ENCODE peak calls at places on chromosomes 5 and 9, in eight cellular contexts. L, E, B, Q, A, S, K and N are unnamed samples.

GRCh38 chr9:115673599-115673998 is 480.0 kb upstream of the PAPPA start:
- ATAC-seq in E (no peak), A (no peak), L (no peak), Q (no peak), S (no peak), B (no peak), K (no peak), N (peak; percentile 46)

GRCh38 chr5:10138385-10139057 is 111.2 kb downstream of the ATPSCKMT start:
- ATAC-seq in A (no peak), E (no peak), B (no peak), S (no peak), Q (no peak), K (no peak), L (no peak), N (peak; percentile 41)

GRCh38 chr9:35790025-35790384 is 1.4 kb upstream of the NPR2 start:
- ATAC-seq in L (no peak), S (no peak), K (no peak), A (no peak), E (no peak), B (peak; percentile 18), Q (peak; percentile 17), N (no peak)

GRCh38 chr5:82365026-82365425 is 86.9 kb upstream of the RPS23 start:
- ATAC-seq in Q (no peak), K (peak; percentile 32), E (no peak), L (no peak), B (no peak), S (no peak), A (no peak), N (no peak)

GRCh38 chr5:17329566-17329965 is 112.1 kb downstream of the BASP1 start:
- ATAC-seq in Q (no peak), S (no peak), B (no peak), K (no peak), E (no peak), A (no peak), L (no peak), N (no peak)

GRCh38 chr5:76040806-76041205 is 42.4 kb upstream of the SV2C start:
- ATAC-seq in K (no peak), S (no peak), E (peak; percentile 71), L (no peak), Q (no peak), B (no peak), A (no peak), N (no peak)

GRCh38 chr5:139341187-139341688 is 416 bp upstream of the PAIP2 start:
- ATAC-seq in B (peak; percentile 85), S (no peak), L (no peak), E (no peak), A (no peak), K (no peak), Q (no peak), N (no peak)

GRCh38 chr5:135179308-135179980 is 145.4 kb upstream of the PITX1 start:
- ATAC-seq in A (no peak), L (no peak), S (peak; percentile 62), Q (no peak), B (peak; percentile 88), E (no peak), K (no peak), N (no peak)

GRCh38 chr9:35871514-35871913 is 1.3 kb upstream of the OR13J1 start:
- ATAC-seq in S (no peak), K (no peak), E (no peak), Q (no peak), B (no peak), A (no peak), L (no peak), N (no peak)

GRCh38 chr9:117028103-117028858 is 341.2 kb downstream of the TRIM32 start:
- ATAC-seq in L (no peak), Q (no peak), S (no peak), B (no peak), K (peak; percentile 50), A (no peak), E (no peak), N (no peak)

GRCh38 chr5:68306361-68307014 is 90.9 kb downstream of the PIK3R1 start:
- ATAC-seq in K (no peak), S (no peak), Q (no peak), A (no peak), B (no peak), L (no peak), E (no peak), N (no peak)

GRCh38 chr9:121441163-121441562 is 58.5 kb downstream of the GGTA1 start:
- ATAC-seq in L (no peak), E (no peak), K (no peak), S (no peak), B (no peak), A (no peak), Q (no peak), N (no peak)

GRCh38 chr5:63962345-63962744 is at the start of gene HTR1A:
- ATAC-seq in Q (no peak), L (no peak), S (no peak), B (no peak), E (no peak), A (no peak), K (no peak), N (no peak)

GRCh38 chr9:112555844-112556482 is 69.3 kb downstream of the KIAA1958 start:
- ATAC-seq in E (no peak), S (peak; percentile 76), B (peak; percentile 94), K (no peak), A (no peak), Q (peak; percentile 34), L (no peak), N (no peak)

GRCh38 chr5:14036947-14037346 is 92.5 kb upstream of the DNAH5 start:
- ATAC-seq in A (no peak), E (no peak), B (peak; percentile 57), K (no peak), Q (no peak), L (no peak), S (no peak), N (no peak)

GRCh38 chr9:136626066-136626725 is 36.5 kb upstream of the EGFL7 start:
- ATAC-seq in S (peak; percentile 30), A (no peak), Q (no peak), L (no peak), B (peak; percentile 2), K (peak; percentile 25), E (no peak), N (no peak)